ENCODE peak calls at places on chromosomes 7 and 10, in eight cellular contexts. One of them, this sample, is unnamed.

GRCh38 chr10:122019414-122019975 is 30.5 kb downstream of the TACC2 start:
- DNase-seq in stimulated activated CD4-positive, alpha-beta T cell treated with anti-CD3 and anti-CD28 coated beads, TNF-alpha, amount 100 ng/mL, for 4 hours: no peak
- DNase-seq in AML-193: no peak
- DNase-seq in activated naive CD4-positive, alpha-beta T cell treated with anti-CD3 and anti-CD28 coated beads, Interleukin-2, amount 50 U/mL, for 72 hours: no peak
- DNase-seq in RWPE2: peak
- DNase-seq in astrocyte of the spinal cord: no peak
- DNase-seq in activated CD4-positive, alpha-beta T cell treated with anti-CD3 and anti-CD28 coated beads for 4 hours: no peak
- DNase-seq in stimulated activated naive CD4-positive, alpha-beta T cell: no peak
- DNase-seq in this sample: no peak

GRCh38 chr10:24617771-24618396 is 105.8 kb downstream of the ARHGAP21 start:
- DNase-seq in stimulated activated CD4-positive, alpha-beta T cell treated with anti-CD3 and anti-CD28 coated beads, TNF-alpha, amount 100 ng/mL, for 4 hours: peak
- DNase-seq in AML-193: peak
- DNase-seq in activated naive CD4-positive, alpha-beta T cell treated with anti-CD3 and anti-CD28 coated beads, Interleukin-2, amount 50 U/mL, for 72 hours: no peak
- DNase-seq in RWPE2: no peak
- DNase-seq in astrocyte of the spinal cord: peak
- DNase-seq in activated CD4-positive, alpha-beta T cell treated with anti-CD3 and anti-CD28 coated beads for 4 hours: peak
- DNase-seq in stimulated activated naive CD4-positive, alpha-beta T cell: peak
- DNase-seq in this sample: peak

GRCh38 chr10:81728692-81729091 is 146.3 kb upstream of the NRG3 start:
- DNase-seq in stimulated activated CD4-positive, alpha-beta T cell treated with anti-CD3 and anti-CD28 coated beads, TNF-alpha, amount 100 ng/mL, for 4 hours: no peak
- DNase-seq in AML-193: no peak
- DNase-seq in activated naive CD4-positive, alpha-beta T cell treated with anti-CD3 and anti-CD28 coated beads, Interleukin-2, amount 50 U/mL, for 72 hours: no peak
- DNase-seq in RWPE2: no peak
- DNase-seq in astrocyte of the spinal cord: no peak
- DNase-seq in activated CD4-positive, alpha-beta T cell treated with anti-CD3 and anti-CD28 coated beads for 4 hours: no peak
- DNase-seq in stimulated activated naive CD4-positive, alpha-beta T cell: no peak
- DNase-seq in this sample: no peak

GRCh38 chr7:70761711-70762328 is 370.1 kb upstream of the GALNT17 start:
- DNase-seq in stimulated activated CD4-positive, alpha-beta T cell treated with anti-CD3 and anti-CD28 coated beads, TNF-alpha, amount 100 ng/mL, for 4 hours: no peak
- DNase-seq in AML-193: no peak
- DNase-seq in activated naive CD4-positive, alpha-beta T cell treated with anti-CD3 and anti-CD28 coated beads, Interleukin-2, amount 50 U/mL, for 72 hours: no peak
- DNase-seq in RWPE2: no peak
- DNase-seq in astrocyte of the spinal cord: no peak
- DNase-seq in activated CD4-positive, alpha-beta T cell treated with anti-CD3 and anti-CD28 coated beads for 4 hours: no peak
- DNase-seq in stimulated activated naive CD4-positive, alpha-beta T cell: no peak
- DNase-seq in this sample: no peak

GRCh38 chr7:3591944-3592343 is 290.9 kb downstream of the SDK1 start:
- DNase-seq in stimulated activated CD4-positive, alpha-beta T cell treated with anti-CD3 and anti-CD28 coated beads, TNF-alpha, amount 100 ng/mL, for 4 hours: no peak
- DNase-seq in AML-193: no peak
- DNase-seq in activated naive CD4-positive, alpha-beta T cell treated with anti-CD3 and anti-CD28 coated beads, Interleukin-2, amount 50 U/mL, for 72 hours: no peak
- DNase-seq in RWPE2: no peak
- DNase-seq in astrocyte of the spinal cord: no peak
- DNase-seq in activated CD4-positive, alpha-beta T cell treated with anti-CD3 and anti-CD28 coated beads for 4 hours: no peak
- DNase-seq in stimulated activated naive CD4-positive, alpha-beta T cell: no peak
- DNase-seq in this sample: no peak

GRCh38 chr7:105594034-105594433 is 12.7 kb upstream of the EFCAB10 start:
- DNase-seq in stimulated activated CD4-positive, alpha-beta T cell treated with anti-CD3 and anti-CD28 coated beads, TNF-alpha, amount 100 ng/mL, for 4 hours: no peak
- DNase-seq in AML-193: no peak
- DNase-seq in activated naive CD4-positive, alpha-beta T cell treated with anti-CD3 and anti-CD28 coated beads, Interleukin-2, amount 50 U/mL, for 72 hours: no peak
- DNase-seq in RWPE2: no peak
- DNase-seq in astrocyte of the spinal cord: no peak
- DNase-seq in activated CD4-positive, alpha-beta T cell treated with anti-CD3 and anti-CD28 coated beads for 4 hours: no peak
- DNase-seq in stimulated activated naive CD4-positive, alpha-beta T cell: no peak
- DNase-seq in this sample: no peak

GRCh38 chr7:151433721-151434400 is 6.1 kb downstream of the CRYGN start:
- DNase-seq in stimulated activated CD4-positive, alpha-beta T cell treated with anti-CD3 and anti-CD28 coated beads, TNF-alpha, amount 100 ng/mL, for 4 hours: no peak
- DNase-seq in AML-193: no peak
- DNase-seq in activated naive CD4-positive, alpha-beta T cell treated with anti-CD3 and anti-CD28 coated beads, Interleukin-2, amount 50 U/mL, for 72 hours: peak
- DNase-seq in RWPE2: no peak
- DNase-seq in astrocyte of the spinal cord: no peak
- DNase-seq in activated CD4-positive, alpha-beta T cell treated with anti-CD3 and anti-CD28 coated beads for 4 hours: no peak
- DNase-seq in stimulated activated naive CD4-positive, alpha-beta T cell: no peak
- DNase-seq in this sample: no peak

GRCh38 chr10:11373626-11374310 is 237.7 kb downstream of the USP6NL start:
- DNase-seq in stimulated activated CD4-positive, alpha-beta T cell treated with anti-CD3 and anti-CD28 coated beads, TNF-alpha, amount 100 ng/mL, for 4 hours: no peak
- DNase-seq in AML-193: no peak
- DNase-seq in activated naive CD4-positive, alpha-beta T cell treated with anti-CD3 and anti-CD28 coated beads, Interleukin-2, amount 50 U/mL, for 72 hours: no peak
- DNase-seq in RWPE2: no peak
- DNase-seq in astrocyte of the spinal cord: peak
- DNase-seq in activated CD4-positive, alpha-beta T cell treated with anti-CD3 and anti-CD28 coated beads for 4 hours: no peak
- DNase-seq in stimulated activated naive CD4-positive, alpha-beta T cell: no peak
- DNase-seq in this sample: no peak

This sample was measured in fibroblast of the conjunctiva.